ENCODE peak calls at places on chromosomes 11 and 22, in nine cellular contexts. D is globus pallidus; Y is CD4-positive, alpha-beta T cell; I is Daoy; V is activated T-cell treated with anti-CD3 and anti-CD28 coated beads for 1 hour; O is COR-L47; U is amygdala; K is T-helper 9 cell; E is activated effector memory CD4-positive, alpha-beta T cell treated with Interleukin-2 at 50 U/mL for 16 hours. Z is an unnamed sample.

GRCh38 chr11:45889966-45890365 is 4.5 kb downstream of the MAPK8IP1 start:
- DNase-seq in Y (no peak), K (no peak), I (no peak), D (no peak), V (no peak), U (no peak), O (no peak), E (no peak), Z (no peak)

GRCh38 chr22:38774496-38775166 is 18.8 kb upstream of the SUN2 start:
- DNase-seq in V (no peak), I (no peak), U (no peak), O (no peak), E (no peak), K (no peak), D (no peak), Y (no peak), Z (no peak)

GRCh38 chr11:60844045-60844869 is 2.3 kb downstream of the CCDC86 start:
- DNase-seq in D (no peak), K (no peak), O (no peak), I (peak), Y (no peak), E (no peak), V (no peak), U (no peak), Z (no peak)

GRCh38 chr22:42437488-42438292 is 5.5 kb upstream of the NFAM1 start:
- DNase-seq in E (peak), D (peak), K (peak), O (peak), Y (peak), I (peak), V (peak), U (peak), Z (peak)

GRCh38 chr22:42887114-42887513 is 30.0 kb upstream of the ARFGAP3 start:
- DNase-seq in V (no peak), Y (no peak), E (no peak), U (no peak), I (no peak), K (no peak), D (no peak), O (no peak), Z (no peak)

GRCh38 chr22:44224166-44224565 is 43.4 kb downstream of the PARVG start:
- DNase-seq in U (no peak), Y (no peak), D (no peak), O (no peak), I (no peak), K (no peak), V (no peak), E (no peak), Z (no peak)

GRCh38 chr11:130872102-130872501 is 44.2 kb downstream of the SNX19 start:
- DNase-seq in K (no peak), O (no peak), V (no peak), I (no peak), Y (no peak), U (no peak), D (no peak), E (no peak), Z (no peak)

GRCh38 chr11:126544311-126545056 is 189.0 kb downstream of the ST3GAL4 start:
- DNase-seq in D (peak), Y (no peak), O (no peak), V (no peak), U (no peak), K (no peak), E (no peak), I (peak), Z (peak)

GRCh38 chr11:1832989-1833365 is 1.8 kb upstream of the SYT8 start:
- DNase-seq in U (no peak), D (no peak), V (no peak), K (no peak), I (no peak), O (no peak), Y (no peak), E (no peak), Z (no peak)